ENCODE peak calls at places on chromosomes 2 and 18, in eight cellular contexts. One of them, this sample, is unnamed.

GRCh38 chr2:120772261-120772660 is 36.6 kb downstream of the GLI2 start:
- DNase-seq in endothelial cell of umbilical vein: no peak
- DNase-seq in tibial artery: no peak
- DNase-seq in HCT116: no peak
- DNase-seq in stomach: no peak
- DNase-seq in thoracic aorta: no peak
- DNase-seq in lower leg skin: no peak
- DNase-seq in transverse colon: no peak
- DNase-seq in this sample: no peak

GRCh38 chr2:36511858-36512630 is 85.9 kb downstream of the FEZ2 start:
- DNase-seq in endothelial cell of umbilical vein: no peak
- DNase-seq in tibial artery: no peak
- DNase-seq in HCT116: no peak
- DNase-seq in stomach: no peak
- DNase-seq in thoracic aorta: no peak
- DNase-seq in lower leg skin: no peak
- DNase-seq in transverse colon: no peak
- DNase-seq in this sample: no peak

GRCh38 chr2:143553261-143553660 is 424.0 kb downstream of the ARHGAP15 start:
- DNase-seq in endothelial cell of umbilical vein: no peak
- DNase-seq in tibial artery: no peak
- DNase-seq in HCT116: no peak
- DNase-seq in stomach: no peak
- DNase-seq in thoracic aorta: no peak
- DNase-seq in lower leg skin: no peak
- DNase-seq in transverse colon: no peak
- DNase-seq in this sample: no peak

GRCh38 chr18:11268691-11269686 is 119.6 kb upstream of the PIEZO2 start:
- DNase-seq in endothelial cell of umbilical vein: no peak
- DNase-seq in tibial artery: no peak
- DNase-seq in HCT116: no peak
- DNase-seq in stomach: no peak
- DNase-seq in thoracic aorta: no peak
- DNase-seq in lower leg skin: no peak
- DNase-seq in transverse colon: no peak
- DNase-seq in this sample: peak; percentile 30

GRCh38 chr2:103161456-103162289 is 399.8 kb downstream of the TMEM182 start:
- DNase-seq in endothelial cell of umbilical vein: peak; percentile 28
- DNase-seq in tibial artery: peak; percentile 29
- DNase-seq in HCT116: peak; percentile 16
- DNase-seq in stomach: peak; percentile 36
- DNase-seq in thoracic aorta: peak; percentile 5
- DNase-seq in lower leg skin: no peak
- DNase-seq in transverse colon: no peak
- DNase-seq in this sample: peak; percentile 63

GRCh38 chr2:84603911-84604310 is 87.6 kb downstream of the DNAH6 start:
- DNase-seq in endothelial cell of umbilical vein: no peak
- DNase-seq in tibial artery: no peak
- DNase-seq in HCT116: no peak
- DNase-seq in stomach: no peak
- DNase-seq in thoracic aorta: no peak
- DNase-seq in lower leg skin: no peak
- DNase-seq in transverse colon: no peak
- DNase-seq in this sample: no peak

GRCh38 chr2:236604971-236605734 is 35.5 kb downstream of the ACKR3 start:
- DNase-seq in endothelial cell of umbilical vein: no peak
- DNase-seq in tibial artery: no peak
- DNase-seq in HCT116: no peak
- DNase-seq in stomach: no peak
- DNase-seq in thoracic aorta: no peak
- DNase-seq in lower leg skin: no peak
- DNase-seq in transverse colon: no peak
- DNase-seq in this sample: no peak

GRCh38 chr2:174022431-174022830 is 57.3 kb upstream of the SP3 start:
- DNase-seq in endothelial cell of umbilical vein: no peak
- DNase-seq in tibial artery: no peak
- DNase-seq in HCT116: no peak
- DNase-seq in stomach: no peak
- DNase-seq in thoracic aorta: no peak
- DNase-seq in lower leg skin: no peak
- DNase-seq in transverse colon: no peak
- DNase-seq in this sample: no peak

GRCh38 chr2:168336786-168337388 is 89.5 kb upstream of the STK39 start:
- DNase-seq in endothelial cell of umbilical vein: no peak
- DNase-seq in tibial artery: no peak
- DNase-seq in HCT116: peak; percentile 87
- DNase-seq in stomach: peak; percentile 75
- DNase-seq in thoracic aorta: no peak
- DNase-seq in lower leg skin: no peak
- DNase-seq in transverse colon: peak; percentile 78
- DNase-seq in this sample: no peak

GRCh38 chr18:23740105-23740830 is 51.0 kb downstream of the LAMA3 start:
- DNase-seq in endothelial cell of umbilical vein: no peak
- DNase-seq in tibial artery: no peak
- DNase-seq in HCT116: no peak
- DNase-seq in stomach: no peak
- DNase-seq in thoracic aorta: no peak
- DNase-seq in lower leg skin: no peak
- DNase-seq in transverse colon: peak; percentile 40
- DNase-seq in this sample: peak; percentile 46

GRCh38 chr18:10261315-10262276 is 192.8 kb upstream of the APCDD1 start:
- DNase-seq in endothelial cell of umbilical vein: no peak
- DNase-seq in tibial artery: no peak
- DNase-seq in HCT116: no peak
- DNase-seq in stomach: no peak
- DNase-seq in thoracic aorta: no peak
- DNase-seq in lower leg skin: no peak
- DNase-seq in transverse colon: no peak
- DNase-seq in this sample: peak; percentile 27

GRCh38 chr2:173218331-173219056 is 136.2 kb upstream of the CDCA7 start:
- DNase-seq in endothelial cell of umbilical vein: peak; percentile 39
- DNase-seq in tibial artery: no peak
- DNase-seq in HCT116: no peak
- DNase-seq in stomach: no peak
- DNase-seq in thoracic aorta: no peak
- DNase-seq in lower leg skin: no peak
- DNase-seq in transverse colon: no peak
- DNase-seq in this sample: peak; percentile 43

GRCh38 chr2:86453838-86454237 is 12.7 kb downstream of the KDM3A start:
- DNase-seq in endothelial cell of umbilical vein: peak; percentile 63
- DNase-seq in tibial artery: peak; percentile 68
- DNase-seq in HCT116: no peak
- DNase-seq in stomach: peak; percentile 83
- DNase-seq in thoracic aorta: peak; percentile 20
- DNase-seq in lower leg skin: peak; percentile 83
- DNase-seq in transverse colon: peak; percentile 56
- DNase-seq in this sample: peak; percentile 92

GRCh38 chr2:181005326-181005655 is 24.9 kb downstream of the UBE2E3 start:
- DNase-seq in endothelial cell of umbilical vein: no peak
- DNase-seq in tibial artery: no peak
- DNase-seq in HCT116: no peak
- DNase-seq in stomach: no peak
- DNase-seq in thoracic aorta: no peak
- DNase-seq in lower leg skin: no peak
- DNase-seq in transverse colon: no peak
- DNase-seq in this sample: no peak

GRCh38 chr2:15840969-15841368 is 99.4 kb upstream of the MYCN start:
- DNase-seq in endothelial cell of umbilical vein: no peak
- DNase-seq in tibial artery: no peak
- DNase-seq in HCT116: no peak
- DNase-seq in stomach: no peak
- DNase-seq in thoracic aorta: no peak
- DNase-seq in lower leg skin: no peak
- DNase-seq in transverse colon: no peak
- DNase-seq in this sample: no peak

GRCh38 chr2:207423886-207424285 is 105.9 kb upstream of the CREB1 start:
- DNase-seq in endothelial cell of umbilical vein: no peak
- DNase-seq in tibial artery: no peak
- DNase-seq in HCT116: no peak
- DNase-seq in stomach: no peak
- DNase-seq in thoracic aorta: no peak
- DNase-seq in lower leg skin: no peak
- DNase-seq in transverse colon: no peak
- DNase-seq in this sample: peak; percentile 84

GRCh38 chr18:75173125-75173432 is 35.9 kb downstream of the PTGR3 start:
- DNase-seq in endothelial cell of umbilical vein: no peak
- DNase-seq in tibial artery: no peak
- DNase-seq in HCT116: no peak
- DNase-seq in stomach: no peak
- DNase-seq in thoracic aorta: no peak
- DNase-seq in lower leg skin: no peak
- DNase-seq in transverse colon: no peak
- DNase-seq in this sample: peak; percentile 10

DNA sequence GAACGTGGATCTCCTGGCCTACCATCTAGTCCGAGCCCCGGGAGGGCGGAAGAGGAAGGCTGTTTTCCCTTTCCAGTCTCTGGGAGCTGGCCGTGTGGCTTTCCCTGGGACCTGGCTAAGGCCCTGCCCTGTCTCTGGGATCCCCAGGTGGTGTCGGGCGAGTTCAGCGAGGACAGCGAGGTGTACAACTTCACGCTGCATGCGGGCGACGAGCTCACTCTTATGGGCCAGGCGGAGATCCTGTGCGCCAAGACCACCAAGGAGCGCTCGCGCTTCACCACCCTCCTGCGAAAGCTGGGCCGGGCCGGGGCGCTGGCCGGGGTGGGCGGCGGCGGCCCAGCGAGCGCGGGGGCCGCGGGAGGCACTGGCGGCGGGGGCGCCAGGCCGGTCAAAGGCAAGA is 11.2 kb downstream of the GAREM2 start:
- DNase-seq in endothelial cell of umbilical vein: no peak
- DNase-seq in tibial artery: no peak
- DNase-seq in HCT116: no peak
- DNase-seq in stomach: no peak
- DNase-seq in thoracic aorta: no peak
- DNase-seq in lower leg skin: no peak
- DNase-seq in transverse colon: no peak
- DNase-seq in this sample: no peak
- H3K4me3 ChIP-seq in endothelial cell of umbilical vein: no peak overlapping the region
- H3K4me3 ChIP-seq in tibial artery: peak overlapping the region; percentile 68
- H3K4me3 ChIP-seq in HCT116: no peak overlapping the region
- H3K4me3 ChIP-seq in stomach: peak overlapping the region; percentile 63
- H3K4me3 ChIP-seq in thoracic aorta: peak overlapping the region; percentile 90
- H3K4me3 ChIP-seq in lower leg skin: no peak overlapping the region
- H3K4me3 ChIP-seq in transverse colon: peak overlapping the region; percentile 30
- H3K4me3 ChIP-seq in this sample: no peak overlapping the region

GRCh38 chr18:33505798-33506197 is 65.3 kb upstream of the CCDC178 start:
- DNase-seq in endothelial cell of umbilical vein: no peak
- DNase-seq in tibial artery: no peak
- DNase-seq in HCT116: no peak
- DNase-seq in stomach: no peak
- DNase-seq in thoracic aorta: no peak
- DNase-seq in lower leg skin: no peak
- DNase-seq in transverse colon: no peak
- DNase-seq in this sample: no peak
- TF ChIP-seq CTCF in endothelial cell of umbilical vein: no peak
- TF ChIP-seq CTCF in tibial artery: no peak
- TF ChIP-seq CTCF in HCT116: no peak
- TF ChIP-seq CTCF in stomach: no peak
- TF ChIP-seq CTCF in thoracic aorta: no peak
- TF ChIP-seq CTCF in lower leg skin: no peak
- TF ChIP-seq CTCF in transverse colon: no peak
- TF ChIP-seq CTCF in this sample: no peak

DNA sequence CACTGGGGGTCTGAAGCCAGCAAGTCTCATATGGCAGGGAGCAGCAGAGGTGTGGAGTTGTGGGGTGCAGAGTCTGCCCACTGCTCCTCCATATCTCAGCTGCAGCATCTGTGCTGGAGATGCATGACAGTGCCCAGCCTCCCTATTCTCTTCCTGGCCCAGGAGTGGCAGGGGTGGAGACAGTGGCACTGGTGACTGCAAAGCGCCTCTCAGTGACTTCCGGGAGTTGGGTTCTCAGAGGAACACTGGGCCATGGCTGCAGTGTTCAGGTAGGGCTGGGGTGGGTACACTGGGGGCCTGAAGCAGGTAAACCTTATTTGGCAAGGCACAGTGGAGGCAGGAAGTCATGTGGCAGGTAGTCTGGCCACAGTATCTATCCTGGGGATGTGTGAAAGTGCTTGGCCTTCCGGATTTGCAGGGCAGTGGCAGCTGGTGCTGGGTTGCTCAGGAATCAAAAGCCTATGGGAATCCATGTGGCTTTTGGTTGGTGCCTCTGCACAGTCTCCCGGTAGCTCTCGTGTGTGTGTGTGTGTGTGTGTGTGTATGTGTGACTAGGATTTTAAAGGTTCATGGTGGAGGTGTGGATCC is 60.3 kb upstream of the THUMPD2 start:
- DNase-seq in endothelial cell of umbilical vein: no peak
- DNase-seq in tibial artery: no peak
- DNase-seq in HCT116: no peak
- DNase-seq in stomach: no peak
- DNase-seq in thoracic aorta: no peak
- DNase-seq in lower leg skin: no peak
- DNase-seq in transverse colon: no peak
- DNase-seq in this sample: no peak
- H3K4me3 ChIP-seq in endothelial cell of umbilical vein: no peak overlapping the region
- H3K4me3 ChIP-seq in tibial artery: no peak overlapping the region
- H3K4me3 ChIP-seq in HCT116: no peak overlapping the region
- H3K4me3 ChIP-seq in stomach: no peak overlapping the region
- H3K4me3 ChIP-seq in thoracic aorta: no peak overlapping the region
- H3K4me3 ChIP-seq in lower leg skin: no peak overlapping the region
- H3K4me3 ChIP-seq in transverse colon: no peak overlapping the region
- H3K4me3 ChIP-seq in this sample: no peak overlapping the region

DNA sequence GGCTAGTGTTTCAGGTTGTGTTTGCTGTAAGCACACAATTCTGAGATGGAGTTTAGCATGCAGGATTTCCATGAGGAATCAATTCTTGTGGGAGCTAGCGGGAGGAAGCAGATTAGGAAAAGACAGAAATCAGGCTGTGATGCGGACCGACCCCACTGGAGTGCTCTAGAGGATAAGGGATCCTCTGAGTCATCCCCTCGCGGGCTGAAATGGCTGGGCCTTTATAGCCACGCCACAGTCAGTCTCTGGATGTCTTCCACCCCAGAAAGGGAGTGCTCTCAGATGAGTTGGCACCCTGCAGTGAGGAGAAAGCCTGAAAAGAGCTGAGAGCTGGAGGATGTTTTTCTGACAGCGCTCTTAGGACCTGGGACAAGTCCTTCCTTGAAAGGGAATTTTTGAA is 102.4 kb downstream of the GALNT3 start:
- DNase-seq in endothelial cell of umbilical vein: no peak
- DNase-seq in tibial artery: peak; percentile 32
- DNase-seq in HCT116: no peak
- DNase-seq in stomach: no peak
- DNase-seq in thoracic aorta: no peak
- DNase-seq in lower leg skin: no peak
- DNase-seq in transverse colon: no peak
- DNase-seq in this sample: peak; percentile 57
- TF ChIP-seq CTCF in endothelial cell of umbilical vein: no peak
- TF ChIP-seq CTCF in tibial artery: no peak
- TF ChIP-seq CTCF in HCT116: no peak
- TF ChIP-seq CTCF in stomach: no peak
- TF ChIP-seq CTCF in thoracic aorta: no peak
- TF ChIP-seq CTCF in lower leg skin: no peak
- TF ChIP-seq CTCF in transverse colon: no peak
- TF ChIP-seq CTCF in this sample: peak; percentile 11

This sample was measured in fibroblast of pulmonary artery.